ENCODE peak calls at places on chromosomes 13 and 19, in four cellular contexts. I is mammary epithelial cell, O is PC-3, J is fibroblast of lung. V is an unnamed sample.

GRCh38 chr13:72851678-72852014 is 69.7 kb downstream of the PIBF1 start:
- DNase-seq in I (no peak), O (no peak), J (no peak), V (no peak)

GRCh38 chr13:100039740-100040139 is 49.2 kb upstream of the PCCA start:
- DNase-seq in I (no peak), O (peak), J (no peak), V (no peak)

GRCh38 chr13:52371736-52372247 is 34.2 kb downstream of the THSD1 start:
- DNase-seq in I (peak), J (peak), O (peak), V (peak)

GRCh38 chr13:76418404-76418803 is 467.8 kb downstream of the KCTD12 start:
- DNase-seq in J (no peak), I (no peak), O (no peak), V (no peak)

GRCh38 chr13:44936246-44936645 is 53.0 kb downstream of the NUFIP1 start:
- DNase-seq in J (no peak), I (no peak), O (no peak), V (no peak)

GRCh38 chr19:16516923-16517610 is 20.9 kb downstream of the C19orf44 start:
- DNase-seq in J (no peak), O (no peak), I (no peak), V (no peak)

GRCh38 chr13:98371624-98372023 is 194.6 kb upstream of the RNF113B start:
- DNase-seq in O (no peak), I (no peak), J (no peak), V (no peak)

GRCh38 chr19:19134687-19135158 is 3.6 kb downstream of the TMEM161A start:
- DNase-seq in O (no peak), I (no peak), J (no peak), V (no peak)

GRCh38 chr19:50344661-50345318 is 15.6 kb upstream of the KCNC3 start:
- DNase-seq in I (no peak), J (no peak), O (no peak), V (no peak)

GRCh38 chr13:22740264-22740663 is 440.5 kb upstream of the SGCG start:
- DNase-seq in O (peak), I (no peak), J (peak), V (no peak)

GRCh38 chr13:27953671-27954405 is 15.3 kb downstream of the CDX2 start:
- DNase-seq in I (peak), O (peak), J (peak), V (peak)

GRCh38 chr19:14530005-14530348 is 583 bp downstream of the TECR start:
- DNase-seq in O (no peak), J (no peak), I (no peak), V (no peak)

GRCh38 chr13:46606915-46607413 is 54.0 kb downstream of the LRCH1 start:
- DNase-seq in J (no peak), O (no peak), I (no peak), V (no peak)

GRCh38 chr19:39212377-39212742 is 8.3 kb upstream of the SYCN start:
- DNase-seq in O (peak), I (no peak), J (peak), V (no peak)

GRCh38 chr13:48686810-48687209 is 33.1 kb downstream of the CYSLTR2 start:
- DNase-seq in O (no peak), J (no peak), I (no peak), V (no peak)

GRCh38 chr13:98796798-98797197 is 44.3 kb upstream of the SLC15A1 start:
- DNase-seq in O (no peak), I (no peak), J (no peak), V (no peak)

GRCh38 chr13:32309812-32310706 is 5.1 kb downstream of the ZAR1L start:
- DNase-seq in I (peak), J (peak), O (peak), V (peak)

GRCh38 chr13:21074601-21075302 is 13.4 kb upstream of the LATS2 start:
- DNase-seq in O (no peak), I (no peak), J (peak), V (peak)

GRCh38 chr13:48730971-48731658 is 77.4 kb downstream of the CYSLTR2 start:
- DNase-seq in O (peak), I (peak), J (peak), V (peak)

GRCh38 chr19:5336195-5336965 is 4.2 kb downstream of the PTPRS start:
- DNase-seq in J (no peak), I (no peak), O (no peak), V (no peak)

GRCh38 chr13:49622174-49622946 is 5.9 kb upstream of the ARL11 start:
- DNase-seq in J (peak), I (no peak), O (no peak), V (peak)

GRCh38 chr19:1410136-1410786 is 2.9 kb downstream of the DAZAP1 start:
- DNase-seq in I (no peak), O (peak), J (peak), V (peak)

GRCh38 chr19:1411255-1412191 is 4.1 kb downstream of the DAZAP1 start:
- DNase-seq in O (no peak), J (peak), I (no peak), V (no peak)

GRCh38 chr19:1412323-1412923 is 5.0 kb downstream of the DAZAP1 start:
- DNase-seq in O (no peak), J (no peak), I (no peak), V (no peak)

GRCh38 chr19:1410789-1411188 is 3.4 kb downstream of the DAZAP1 start:
- DNase-seq in J (no peak), O (no peak), I (no peak), V (no peak)

GRCh38 chr19:1412995-1413889 is 5.9 kb downstream of the DAZAP1 start:
- DNase-seq in J (no peak), I (no peak), O (no peak), V (no peak)
- H3K9ac ChIP-seq in J (no peak), I (no peak), O (no peak), V (no peak)

GRCh38 chr19:409515-410242 is 732 bp upstream of the C2CD4C start:
- DNase-seq in J (no peak), O (no peak), I (no peak), V (no peak)
- TF ChIP-seq EZH2 in J (peak), O (no peak), I (peak), V (peak)

GRCh38 chr19:43598445-43599240 is 2.2 kb downstream of the ZNF576 start:
- DNase-seq in I (no peak), J (no peak), O (no peak), V (no peak)
- H3K9ac ChIP-seq in I (no peak), J (no peak), O (no peak), V (no peak)

DNA sequence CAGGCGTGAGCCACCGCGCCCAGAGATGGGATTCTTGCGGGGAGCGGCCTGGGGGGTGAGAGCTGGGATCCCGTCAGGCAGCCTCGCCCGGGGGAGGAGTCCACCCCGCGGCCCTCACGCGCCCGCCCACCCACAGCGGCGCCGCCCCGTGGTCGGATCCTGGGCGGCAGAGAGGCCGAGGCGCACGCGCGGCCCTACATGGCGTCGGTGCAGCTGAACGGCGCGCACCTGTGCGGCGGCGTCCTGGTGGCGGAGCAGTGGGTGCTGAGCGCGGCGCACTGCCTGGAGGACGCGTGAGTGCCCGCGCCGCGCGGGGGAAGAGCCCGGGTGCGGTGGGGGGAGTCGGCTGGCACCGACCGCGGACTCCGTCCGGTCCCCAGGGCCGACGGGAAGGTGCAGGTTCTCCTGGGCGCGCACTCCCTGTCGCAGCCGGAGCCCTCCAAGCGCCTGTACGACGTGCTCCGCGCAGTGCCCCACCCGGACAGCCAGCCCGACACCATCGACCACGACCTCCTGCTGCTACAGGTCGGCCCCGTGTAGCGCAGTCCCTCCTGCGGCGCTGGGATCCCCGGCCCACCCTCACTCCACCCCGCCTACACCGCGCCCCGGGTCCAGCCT is 1.1 kb downstream of the CFD start:
- DNase-seq in I (peak), J (peak), O (peak), V (no peak)
- TF ChIP-seq EZH2 in I (no peak), J (peak), O (no peak), V (peak)

GRCh38 chr13:90197722-90198121 is 1149.8 kb upstream of the MIR17HG start:
- DNase-seq in I (peak), O (peak), J (peak), V (no peak)

GRCh38 chr13:90201198-90201597 is 1146.3 kb upstream of the MIR17HG start:
- DNase-seq in O (peak), I (peak), J (peak), V (no peak)

GRCh38 chr13:90205081-90205480 is 1142.4 kb upstream of the MIR17HG start:
- DNase-seq in I (peak), J (no peak), O (no peak), V (no peak)

GRCh38 chr13:90205911-90206310 is 1141.6 kb upstream of the MIR17HG start:
- DNase-seq in I (no peak), O (no peak), J (no peak), V (no peak)

DNA sequence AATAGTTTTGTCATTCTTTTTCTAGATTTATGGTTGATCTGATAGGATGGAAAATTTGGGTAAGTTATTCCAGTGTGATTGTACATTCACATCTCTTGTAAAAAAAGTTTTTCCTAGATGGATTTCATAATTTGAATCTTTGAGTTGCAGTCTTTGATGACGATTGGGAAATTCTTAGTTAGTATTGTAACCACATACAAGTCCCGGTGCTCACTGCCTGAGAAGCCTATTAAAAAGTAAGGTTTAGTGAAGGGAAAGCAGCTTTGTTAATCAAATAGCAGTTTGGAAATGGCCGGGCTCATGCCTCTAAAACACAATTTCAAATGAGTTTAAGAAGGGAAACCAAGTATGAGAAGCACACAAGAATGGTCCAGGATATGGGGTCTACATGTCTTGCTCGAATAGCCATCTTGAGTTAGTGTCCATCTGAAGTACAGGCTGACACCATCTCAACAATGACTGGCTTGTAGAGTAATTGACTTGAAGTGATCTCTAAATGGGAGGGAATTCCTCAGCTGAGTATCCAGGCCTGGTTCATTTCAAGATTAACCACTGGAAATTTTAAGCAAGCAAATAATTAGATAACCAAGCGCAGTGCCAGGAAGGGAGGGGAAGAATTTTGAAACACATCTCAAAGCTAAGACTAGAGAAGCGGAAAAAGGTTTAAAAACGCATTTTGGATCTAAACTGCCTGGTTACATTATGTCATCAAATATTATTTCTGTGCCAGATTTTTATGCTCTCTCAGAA is 1145.6 kb upstream of the MIR17HG start:
- DNase-seq in O (no peak), J (no peak), I (no peak), V (no peak)
- H3K9ac ChIP-seq in O (no peak), J (no peak), I (no peak), V (no peak)

GRCh38 chr13:112971288-112971643 is 2.3 kb downstream of the MCF2L start:
- DNase-seq in I (no peak), J (no peak), O (no peak), V (no peak)

GRCh38 chr13:112968380-112968909 is 569 bp upstream of the MCF2L start:
- DNase-seq in I (no peak), J (no peak), O (peak), V (no peak)

GRCh38 chr13:112968910-112969691 is at the start of gene MCF2L:
- DNase-seq in J (peak), O (peak), I (no peak), V (peak)

GRCh38 chr13:112970552-112971287 is 1.7 kb downstream of the MCF2L start:
- DNase-seq in O (no peak), I (no peak), J (no peak), V (no peak)

GRCh38 chr13:112969692-112970338 is 801 bp downstream of the MCF2L start:
- DNase-seq in I (no peak), O (no peak), J (no peak), V (no peak)
- TF ChIP-seq EZH2 in I (peak), O (no peak), J (no peak), V (no peak)